ENCODE peak calls at places on chromosomes 11 and 22, in seven cellular contexts. N is nucleus accumbens, G is A549, J is Kasumi-1, F is lung microvascular endothelial cell, H is skeletal muscle cell, R is NCI-H460. E is an unnamed sample.

GRCh38 chr11:76987203-76987602 is 47.0 kb upstream of the B3GNT6 start:
- DNase-seq in N (no peak), G (no peak), J (no peak), F (no peak), H (no peak), R (no peak), E (no peak)

GRCh38 chr22:46828323-46829139 is 66.1 kb downstream of the TBC1D22A start:
- DNase-seq in N (no peak), G (no peak), J (no peak), F (no peak), H (no peak), R (no peak), E (no peak)

GRCh38 chr22:43260346-43260745 is 73.4 kb upstream of the TTLL12 start:
- DNase-seq in N (no peak), G (no peak), J (no peak), F (no peak), H (no peak), R (no peak), E (no peak)

GRCh38 chr11:62880231-62880802 is 379 bp upstream of the SLC3A2 start:
- DNase-seq in N (peak), G (peak), J (peak), F (no peak), H (no peak), R (no peak), E (no peak)

GRCh38 chr11:121654506-121655480 is 202.0 kb upstream of the SORL1-AS1 start:
- DNase-seq in N (peak), G (no peak), J (no peak), F (no peak), H (no peak), R (peak), E (no peak)

GRCh38 chr11:22521226-22521625 is 104.4 kb downstream of the FANCF start:
- DNase-seq in N (no peak), G (no peak), J (no peak), F (no peak), H (no peak), R (no peak), E (no peak)

GRCh38 chr11:118265954-118266353 is 1.9 kb upstream of the MPZL2 start:
- DNase-seq in N (no peak), G (no peak), J (no peak), F (no peak), H (no peak), R (no peak), E (no peak)

GRCh38 chr22:31044262-31044861 is 36.8 kb upstream of the SMTN start:
- DNase-seq in N (no peak), G (no peak), J (no peak), F (peak), H (no peak), R (no peak), E (no peak)

GRCh38 chr22:47616396-47617020 is 854.1 kb downstream of the TBC1D22A start:
- DNase-seq in N (no peak), G (no peak), J (no peak), F (no peak), H (no peak), R (no peak), E (no peak)

GRCh38 chr11:4181780-4182721 is 87.5 kb downstream of the RRM1 start:
- DNase-seq in N (peak), G (peak), J (peak), F (peak), H (peak), R (peak), E (no peak)